ENCODE peak calls at places on chromosomes 7 and 10, in five cellular contexts. A, G, J, V and E are unnamed samples.

GRCh38 chr10:61815505-61815904 is 86.0 kb upstream of the ARID5B start:
- DNase-seq in A (no peak), G (no peak), J (no peak), V (no peak), E (peak; percentile 62)

GRCh38 chr7:131354390-131354789 is 26.7 kb downstream of the MKLN1 start:
- DNase-seq in A (no peak), G (no peak), J (no peak), V (no peak), E (no peak)

GRCh38 chr10:10500941-10501340 is 516.7 kb upstream of the CELF2 start:
- DNase-seq in A (no peak), G (no peak), J (peak; percentile 91), V (no peak), E (peak; percentile 78)

GRCh38 chr7:69436944-69437343 is 161.3 kb upstream of the AUTS2 start:
- DNase-seq in A (no peak), G (no peak), J (no peak), V (no peak), E (peak; percentile 3)

GRCh38 chr7:19442016-19442785 is 266.6 kb downstream of the POLR1F start:
- DNase-seq in A (peak; percentile 43), G (peak; percentile 14), J (peak; percentile 75), V (peak; percentile 23), E (peak; percentile 70)

GRCh38 chr7:44145419-44145968 is 4.4 kb upstream of the MYL7 start:
- DNase-seq in A (peak; percentile 56), G (peak; percentile 31), J (no peak), V (no peak), E (no peak)

GRCh38 chr10:125482637-125483036 is 200.3 kb downstream of the TEX36 start:
- DNase-seq in A (no peak), G (no peak), J (no peak), V (no peak), E (no peak)

GRCh38 chr7:88095-88926 is 104.1 kb upstream of the FAM20C start:
- DNase-seq in A (no peak), G (no peak), J (no peak), V (no peak), E (no peak)

GRCh38 chr10:68423522-68423921 is 16.4 kb upstream of the RUFY2 start:
- DNase-seq in A (no peak), G (no peak), J (no peak), V (no peak), E (no peak)

GRCh38 chr7:131438969-131439368 is 111.3 kb downstream of the MKLN1 start:
- DNase-seq in A (no peak), G (no peak), J (no peak), V (no peak), E (no peak)

GRCh38 chr7:83053965-83054364 is 108.7 kb downstream of the PCLO start:
- DNase-seq in A (no peak), G (no peak), J (no peak), V (no peak), E (no peak)

GRCh38 chr7:84509522-84509921 is 314.9 kb upstream of the SEMA3A start:
- DNase-seq in A (no peak), G (no peak), J (peak; percentile 20), V (no peak), E (no peak)

GRCh38 chr10:132404169-132404880 is 7.3 kb downstream of the PWWP2B start:
- DNase-seq in A (no peak), G (no peak), J (no peak), V (no peak), E (no peak)

DNA sequence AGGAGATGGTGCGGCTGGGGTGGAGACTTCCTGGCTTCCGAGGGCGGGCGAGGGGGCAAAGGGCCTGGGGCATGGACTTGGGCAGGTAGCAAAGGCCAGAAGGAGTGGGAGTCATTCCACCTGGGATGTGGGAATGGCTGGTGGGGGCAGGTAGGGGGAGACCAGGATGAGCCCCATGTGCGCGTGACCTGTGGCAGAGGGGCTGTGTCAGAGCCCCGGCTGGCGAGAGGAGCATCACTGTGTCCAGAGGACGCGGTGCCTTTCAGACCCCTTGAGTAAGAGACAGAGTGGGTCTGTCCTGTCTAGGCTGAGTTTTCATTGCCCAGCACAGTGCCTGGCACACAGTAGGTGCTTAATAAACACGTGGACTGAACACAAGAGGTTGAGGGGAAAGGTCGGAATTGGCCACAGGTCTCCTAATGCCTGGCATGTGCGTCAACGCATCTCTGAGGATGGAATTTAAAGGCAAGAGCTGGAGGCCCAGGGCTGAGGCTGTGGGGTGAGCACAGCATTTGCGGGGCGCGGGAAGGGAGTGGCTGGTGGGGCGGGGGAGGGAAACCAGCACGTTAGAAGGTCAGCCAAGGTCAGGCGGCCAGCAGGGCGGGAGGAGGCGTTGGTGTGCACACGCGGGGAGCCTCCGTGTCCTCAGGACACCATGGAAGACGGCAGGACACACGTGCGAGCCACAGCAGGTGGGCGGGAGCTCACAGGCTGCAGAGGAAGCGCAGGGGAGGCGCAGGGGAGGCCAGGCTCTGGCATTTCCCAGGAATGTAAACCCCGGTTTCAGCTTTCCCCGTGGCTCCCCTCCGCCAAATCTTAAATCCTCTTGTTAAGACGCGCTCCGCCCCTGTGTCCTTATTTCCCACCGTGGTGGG is 51.8 kb downstream of the CUX1 start:
- DNase-seq in A (peak; percentile 85), G (no peak), J (no peak), V (no peak), E (no peak)
- H3K9ac ChIP-seq in A (no peak overlapping the region), G (peak overlapping the region; percentile 14), J (no peak overlapping the region), V (peak overlapping the region; percentile 34), E (no peak overlapping the region)

GRCh38 chr7:2757361-2757903 is 69.4 kb downstream of the AMZ1 start:
- DNase-seq in A (no peak), G (no peak), J (no peak), V (no peak), E (no peak)
- H4K91ac ChIP-seq in A (no peak overlapping the region), G (no peak overlapping the region), J (peak overlapping the region; percentile 89), V (no peak overlapping the region), E (peak overlapping the region; percentile 87)

GRCh38 chr7:50227623-50228618 is 76.6 kb upstream of the IKZF1 start:
- DNase-seq in A (no peak), G (no peak), J (no peak), V (no peak), E (no peak)
- H2BK120ac ChIP-seq in A (no peak overlapping the region), G (no peak overlapping the region), J (no peak overlapping the region), V (no peak overlapping the region), E (no peak overlapping the region)

DNA sequence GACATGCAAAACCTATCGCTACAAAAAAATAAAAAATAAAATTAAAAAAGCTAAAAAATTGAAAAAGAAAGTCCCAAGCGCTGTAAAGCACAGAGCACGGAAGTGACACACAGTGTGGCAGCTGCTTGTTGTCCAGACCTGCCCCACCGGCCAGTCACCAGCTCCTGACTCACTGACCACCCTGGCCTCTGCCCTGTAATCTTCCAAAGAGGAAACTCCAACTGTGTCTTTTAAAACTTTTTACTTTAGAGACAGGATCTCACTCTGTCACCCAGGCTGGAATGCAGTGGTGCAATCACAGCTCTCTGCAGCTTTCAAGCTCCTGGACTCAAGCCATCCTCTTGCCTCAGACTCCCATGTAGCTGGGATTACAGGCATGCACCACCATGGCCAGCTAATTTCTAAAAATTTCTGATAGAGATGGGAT is 23.6 kb downstream of the GNA12 start:
- DNase-seq in A (no peak), G (no peak), J (peak; percentile 97), V (no peak), E (peak; percentile 99)
- H3K9ac ChIP-seq in A (no peak overlapping the region), G (no peak overlapping the region), J (no peak overlapping the region), V (peak overlapping the region; percentile 25), E (peak overlapping the region; percentile 71)

GRCh38 chr10:14598809-14599764 is 175.6 kb downstream of the FAM107B start:
- DNase-seq in A (peak; percentile 16), G (no peak), J (no peak), V (no peak), E (no peak)
- H4K91ac ChIP-seq in A (no peak overlapping the region), G (no peak overlapping the region), J (no peak overlapping the region), V (no peak overlapping the region), E (no peak overlapping the region)

DNA sequence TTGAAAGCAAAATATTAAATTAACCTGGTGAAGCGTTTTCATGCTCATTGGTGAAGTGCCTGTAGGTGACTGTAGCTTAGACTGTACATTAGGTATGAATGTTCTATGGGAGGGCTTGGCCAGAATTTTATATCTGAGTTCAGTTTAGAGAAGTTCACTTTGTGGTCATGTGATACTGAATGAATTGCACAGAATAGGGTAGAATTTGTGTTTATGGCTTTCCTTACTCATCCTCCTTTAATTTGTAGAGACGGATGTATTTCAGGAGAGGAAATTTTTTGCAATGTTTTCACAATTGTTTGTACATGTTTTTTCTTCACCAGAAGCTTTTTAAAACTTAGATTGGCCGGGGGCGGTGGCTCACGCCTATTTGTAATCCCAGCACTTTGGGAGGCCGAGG is 32.3 kb downstream of the REEP3 start:
- DNase-seq in A (no peak), G (no peak), J (peak; percentile 9), V (no peak), E (peak; percentile 35)
- H2BK120ac ChIP-seq in A (no peak overlapping the region), G (no peak overlapping the region), J (peak overlapping the region; percentile 74), V (no peak overlapping the region), E (no peak overlapping the region)

GRCh38 chr10:127883516-127883915 is 9.2 kb downstream of the CLRN3 start:
- DNase-seq in A (no peak), G (no peak), J (no peak), V (no peak), E (no peak)

GRCh38 chr10:127882801-127883459 is 9.8 kb downstream of the CLRN3 start:
- DNase-seq in A (no peak), G (no peak), J (no peak), V (no peak), E (no peak)

GRCh38 chr10:127886371-127887051 is 6.2 kb downstream of the CLRN3 start:
- DNase-seq in A (no peak), G (no peak), J (no peak), V (no peak), E (no peak)

GRCh38 chr10:127882391-127882790 is 10.3 kb downstream of the CLRN3 start:
- DNase-seq in A (no peak), G (no peak), J (no peak), V (no peak), E (no peak)

DNA sequence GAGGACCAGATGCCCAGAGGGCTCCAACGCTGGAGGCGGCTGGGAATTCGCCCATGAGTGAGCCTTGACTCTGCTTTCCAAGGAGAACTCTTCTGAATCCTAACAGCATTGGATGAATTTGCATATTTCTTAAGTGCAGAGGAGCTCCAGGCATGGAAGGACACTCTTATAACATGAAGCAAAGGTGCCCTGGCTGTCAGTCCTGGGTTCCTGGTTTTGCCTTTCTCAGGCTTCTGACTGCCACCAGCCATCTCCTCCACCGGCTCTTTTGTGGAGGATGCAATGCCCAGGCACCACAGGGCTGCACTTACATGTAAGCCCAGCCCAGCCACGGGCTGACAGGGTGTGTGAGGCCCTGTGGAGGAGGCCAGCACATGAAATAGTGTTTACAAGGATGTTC is 8.2 kb downstream of the CLRN3 start:
- DNase-seq in A (no peak), G (no peak), J (no peak), V (no peak), E (no peak)
- H3K9ac ChIP-seq in A (no peak overlapping the region), G (no peak overlapping the region), J (no peak overlapping the region), V (no peak overlapping the region), E (no peak overlapping the region)

GRCh38 chr7:89029864-89030263 is 234.3 kb upstream of the TEX47 start:
- DNase-seq in A (no peak), G (no peak), J (no peak), V (no peak), E (no peak)
- H4K91ac ChIP-seq in A (no peak overlapping the region), G (no peak overlapping the region), J (no peak overlapping the region), V (no peak overlapping the region), E (no peak overlapping the region)